ENCODE peak calls at places on chromosomes 6 and 20, in four cellular contexts. X, N, A and W are unnamed samples.

GRCh38 chr20:11792229-11792953 is 125.3 kb upstream of the BTBD3 start:
- DNase-seq in X (no peak), N (no peak), A (peak), W (no peak)

GRCh38 chr6:155252581-155252980 is 11.2 kb upstream of the CLDN20 start:
- DNase-seq in X (no peak), N (no peak), A (no peak), W (peak)

GRCh38 chr6:34425132-34425497 is 754 bp downstream of the RPS10 start:
- DNase-seq in X (no peak), N (no peak), A (no peak), W (no peak)

GRCh38 chr6:24927985-24928735 is 7.6 kb downstream of the RIPOR2 start:
- DNase-seq in X (no peak), N (no peak), A (no peak), W (no peak)

GRCh38 chr20:33348136-33348937 is 53.0 kb downstream of the CDK5RAP1 start:
- DNase-seq in X (no peak), N (no peak), A (no peak), W (no peak)

GRCh38 chr6:5023923-5024322 is 20.1 kb upstream of the RPP40 start:
- DNase-seq in X (no peak), N (no peak), A (no peak), W (no peak)

GRCh38 chr20:846894-847278 is 13.4 kb downstream of the FAM110A start:
- DNase-seq in X (no peak), N (no peak), A (no peak), W (no peak)

GRCh38 chr20:63150391-63150898 is 65.5 kb downstream of the YTHDF1 start:
- DNase-seq in X (no peak), N (no peak), A (no peak), W (no peak)

GRCh38 chr6:109869398-109870165 is 108.5 kb upstream of the GPR6 start:
- DNase-seq in X (no peak), N (no peak), A (no peak), W (no peak)

GRCh38 chr6:131586544-131586943 is 13.5 kb downstream of the ARG1 start:
- DNase-seq in X (no peak), N (no peak), A (no peak), W (no peak)

GRCh38 chr6:72316675-72317380 is 305.0 kb upstream of the KCNQ5 start:
- DNase-seq in X (no peak), N (no peak), A (no peak), W (no peak)

GRCh38 chr20:63053430-63054102 is 46.8 kb upstream of the BHLHE23 start:
- DNase-seq in X (no peak), N (no peak), A (no peak), W (no peak)

GRCh38 chr6:165632194-165632593 is 30.8 kb downstream of the PDE10A start:
- DNase-seq in X (no peak), N (no peak), A (no peak), W (no peak)

GRCh38 chr20:52049001-52049731 is 142.4 kb downstream of the ZFP64 start:
- DNase-seq in X (no peak), N (no peak), A (no peak), W (peak)

GRCh38 chr20:50613438-50614169 is 77.7 kb downstream of the RIPOR3 start:
- DNase-seq in X (no peak), N (no peak), A (no peak), W (no peak)

GRCh38 chr6:52839124-52840055 is 1.2 kb downstream of the GSTA5 start:
- DNase-seq in X (peak), N (no peak), A (peak), W (peak)

GRCh38 chr6:107114872-107115694 is at the start of gene BEND3:
- DNase-seq in X (peak), N (no peak), A (no peak), W (no peak)

GRCh38 chr6:111871725-111872520 is 1.3 kb downstream of the FYN start:
- DNase-seq in X (peak), N (no peak), A (peak), W (no peak)

GRCh38 chr6:153121311-153121710 is 9.8 kb downstream of the RGS17 start:
- DNase-seq in X (no peak), N (no peak), A (no peak), W (no peak)

GRCh38 chr6:165231581-165232276 is 77.7 kb downstream of the C6orf118 start:
- DNase-seq in X (peak), N (no peak), A (no peak), W (no peak)

GRCh38 chr6:56363796-56364195 is 116.4 kb upstream of the COL21A1 start:
- DNase-seq in X (no peak), N (no peak), A (no peak), W (no peak)

GRCh38 chr6:30258204-30258603 is 45.0 kb upstream of the TRIM26 start:
- DNase-seq in X (no peak), N (no peak), A (no peak), W (no peak)

GRCh38 chr6:106974337-106974998 is at the start of gene CD24:
- DNase-seq in X (peak), N (no peak), A (no peak), W (peak)

GRCh38 chr6:139903411-139904157 is 529.1 kb upstream of the CITED2 start:
- DNase-seq in X (no peak), N (peak), A (no peak), W (no peak)

GRCh38 chr6:44700422-44700821 is 312.9 kb downstream of the CDC5L start:
- DNase-seq in X (no peak), N (no peak), A (no peak), W (no peak)

GRCh38 chr6:127520061-127520460 is 926 bp upstream of the MTCL3 start:
- DNase-seq in X (no peak), N (no peak), A (no peak), W (no peak)

GRCh38 chr20:60107621-60108020 is 149.4 kb downstream of the CDH26 start:
- DNase-seq in X (no peak), N (no peak), A (no peak), W (no peak)

DNA sequence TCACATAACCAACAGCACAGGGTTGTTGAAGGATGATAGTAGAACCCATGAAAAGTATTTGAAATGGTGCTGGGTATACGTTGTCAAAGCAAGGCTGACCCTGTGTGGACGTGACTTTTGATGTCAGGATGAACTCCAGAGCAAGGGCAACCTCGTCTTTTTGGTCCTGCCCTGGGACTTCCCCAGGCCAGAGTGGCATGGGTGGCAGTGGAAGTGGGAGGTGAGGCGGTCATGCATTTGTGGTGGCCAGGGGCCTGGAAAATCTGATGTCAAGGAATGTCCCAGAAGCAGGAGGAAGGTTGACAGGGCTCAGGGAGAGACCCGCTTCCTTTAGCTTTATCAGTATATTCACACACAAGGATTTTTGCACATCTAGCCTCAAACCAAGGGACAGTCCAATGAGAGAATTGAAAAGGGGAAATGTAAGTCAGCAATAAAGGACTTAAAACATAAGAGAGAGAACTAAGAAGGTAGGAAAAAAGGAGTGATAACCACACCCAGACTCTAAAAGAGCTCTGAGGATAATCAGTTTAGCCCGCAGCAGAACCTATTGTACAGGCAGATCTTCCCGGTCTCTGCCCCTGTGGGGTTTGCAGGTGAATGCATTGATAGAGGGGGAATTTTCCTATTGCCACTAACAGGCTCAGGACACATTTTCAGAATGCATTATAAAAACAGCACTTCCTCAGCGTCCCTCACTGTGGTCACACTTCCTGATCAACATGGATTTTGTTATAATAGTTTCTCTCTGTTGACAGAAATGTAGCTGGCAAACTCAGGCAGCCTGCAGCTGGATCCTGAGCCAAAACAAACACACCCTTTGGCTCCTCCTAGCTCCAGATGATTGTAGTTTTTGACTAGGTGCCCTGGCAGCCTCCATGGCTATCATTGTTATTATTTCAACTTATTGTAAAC is 98.7 kb upstream of the HDGFL1 start:
- DNase-seq in X (peak), N (peak), A (no peak), W (no peak)
- TF ChIP-seq CTCF in X (peak), N (no peak), A (peak), W (no peak)

GRCh38 chr20:21353236-21353635 is 44.1 kb downstream of the NKX2-4 start:
- DNase-seq in X (no peak), N (no peak), A (no peak), W (no peak)

GRCh38 chr20:21355981-21356380 is 41.3 kb downstream of the NKX2-4 start:
- DNase-seq in X (no peak), N (no peak), A (no peak), W (no peak)

GRCh38 chr20:21357851-21358250 is 39.5 kb downstream of the NKX2-4 start:
- DNase-seq in X (no peak), N (no peak), A (peak), W (no peak)

GRCh38 chr20:21352703-21353102 is 44.6 kb downstream of the NKX2-4 start:
- DNase-seq in X (no peak), N (no peak), A (peak), W (no peak)
- TF ChIP-seq TCF12 in X (no peak), N (no peak), A (no peak), W (no peak)

GRCh38 chr6:71124340-71124739 is 164.3 kb upstream of the OGFRL1 start:
- DNase-seq in X (no peak), N (no peak), A (no peak), W (no peak)
- TF ChIP-seq CTCF in X (no peak), N (no peak), A (no peak), W (no peak)

DNA sequence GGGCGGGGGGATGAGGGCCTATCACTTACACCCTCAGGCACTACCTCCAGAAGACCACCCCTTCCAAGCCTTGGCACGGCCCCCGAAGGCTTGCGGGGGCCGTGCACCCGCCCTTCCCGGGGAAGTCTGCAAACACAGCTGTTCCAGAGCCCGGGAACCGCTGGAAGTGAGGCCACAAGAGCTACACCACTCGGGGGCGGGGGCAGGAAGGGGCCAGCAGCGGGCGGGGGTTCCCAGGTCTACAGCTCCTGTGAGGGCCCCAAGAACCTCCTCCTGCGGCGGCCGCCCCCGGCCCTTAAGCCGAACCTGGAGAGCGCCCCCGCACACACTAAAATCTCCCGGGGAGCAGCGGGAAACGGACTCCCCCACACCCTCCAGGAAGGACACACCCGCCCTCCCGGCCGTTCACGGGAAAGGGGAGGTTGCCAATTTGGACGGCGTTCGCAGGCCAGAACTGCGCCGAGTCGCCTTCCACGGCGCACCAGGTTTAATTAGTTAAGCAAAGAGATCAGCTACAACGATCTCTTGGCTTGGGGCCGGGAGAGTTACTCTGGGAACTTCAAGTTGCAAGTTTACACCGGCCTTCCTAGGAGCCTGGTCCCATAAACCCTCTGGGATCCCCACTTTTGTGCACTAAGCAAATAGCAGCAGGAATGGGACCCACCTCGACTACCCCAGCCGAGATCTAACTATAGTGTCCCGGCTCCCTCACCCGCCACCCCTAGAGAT is 1.8 kb downstream of the JAG1 start:
- DNase-seq in X (peak), N (no peak), A (no peak), W (no peak)
- TF ChIP-seq TCF12 in X (no peak), N (no peak), A (no peak), W (no peak)

GRCh38 chr20:40702504-40702903 is 13.5 kb upstream of the MAFB start:
- DNase-seq in X (no peak), N (no peak), A (peak), W (no peak)
- TF ChIP-seq CTCF in X (peak), N (no peak), A (peak), W (peak)

DNA sequence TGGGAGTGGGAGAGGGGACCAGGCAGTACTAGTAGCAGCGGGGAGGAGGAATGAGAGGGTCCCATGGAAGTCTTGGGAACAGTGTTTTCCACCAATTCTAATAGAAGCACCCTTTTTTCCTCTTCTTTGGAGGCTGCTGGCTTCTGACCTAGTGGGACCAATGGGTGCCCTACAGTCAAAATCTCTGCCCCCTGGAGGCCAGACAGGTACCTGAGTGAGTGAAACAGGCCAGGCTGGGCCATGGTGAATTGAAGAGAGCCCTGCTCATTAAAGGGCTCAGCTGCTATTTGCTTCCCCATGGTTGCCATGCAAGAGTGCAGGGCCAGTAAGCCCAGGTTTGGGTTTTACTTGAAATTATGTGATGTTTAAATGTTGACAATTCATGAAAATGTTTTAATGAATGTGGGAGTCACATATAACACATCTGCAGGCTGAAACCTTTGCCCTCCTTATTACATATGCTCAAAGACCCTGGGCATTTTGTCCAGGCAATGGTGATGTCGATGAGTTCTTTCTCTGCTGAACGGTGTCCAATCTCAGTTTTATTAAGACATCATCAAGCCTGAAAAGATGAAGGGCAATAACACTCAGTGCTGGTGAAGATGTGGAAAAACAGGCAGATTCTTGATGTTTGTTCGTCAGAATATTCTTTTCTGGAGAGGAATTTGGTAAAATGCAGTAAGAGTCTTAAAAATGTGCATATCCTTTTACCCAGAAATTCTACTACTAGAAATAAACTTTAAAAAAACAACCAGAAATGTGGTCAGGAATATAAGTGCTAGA is 42.3 kb upstream of the OCSTAMP start:
- DNase-seq in X (no peak), N (no peak), A (peak), W (no peak)
- TF ChIP-seq TCF12 in X (no peak), N (no peak), A (no peak), W (no peak)

GRCh38 chr6:938271-939046 is 245.5 kb upstream of the EXOC2 start:
- DNase-seq in X (no peak), N (no peak), A (no peak), W (no peak)

GRCh38 chr6:934686-935085 is 241.7 kb upstream of the EXOC2 start:
- DNase-seq in X (no peak), N (no peak), A (no peak), W (no peak)

GRCh38 chr6:939047-939363 is 246.1 kb upstream of the EXOC2 start:
- DNase-seq in X (no peak), N (no peak), A (no peak), W (no peak)

GRCh38 chr6:935582-935981 is 242.6 kb upstream of the EXOC2 start:
- DNase-seq in X (no peak), N (no peak), A (no peak), W (no peak)

GRCh38 chr6:939526-940252 is 246.8 kb upstream of the EXOC2 start:
- DNase-seq in X (no peak), N (no peak), A (no peak), W (no peak)
- TF ChIP-seq CTCF in X (no peak), N (no peak), A (peak), W (no peak)

GRCh38 chr20:61940976-61941720 is 124.5 kb downstream of the TAF4 start:
- DNase-seq in X (no peak), N (no peak), A (no peak), W (peak)
- TF ChIP-seq TCF12 in X (no peak), N (no peak), A (no peak), W (no peak)